ENCODE peak calls at places on chromosome 5, in six cellular contexts. Y is Peyer's patch, R is K562, J is ascending aorta, B is suprapubic skin, H is thyroid gland. U is an unnamed sample.

GRCh38 chr5:75337366-75338021 is 474 bp downstream of the HMGCR start:
- DNase-seq in Y (no peak), R (peak; percentile 48), J (peak; percentile 67), B (peak; percentile 82), H (peak; percentile 22), U (peak; percentile 59)

GRCh38 chr5:31197183-31197582 is 3.7 kb downstream of the CDH6 start:
- DNase-seq in Y (no peak), R (no peak), J (no peak), B (no peak), H (no peak), U (no peak)

GRCh38 chr5:117414926-117415325 is 840.3 kb upstream of the SEMA6A start:
- DNase-seq in Y (no peak), R (no peak), J (no peak), B (no peak), H (no peak), U (no peak)

GRCh38 chr5:87885727-87886126 is 382.9 kb downstream of the TMEM161B start:
- DNase-seq in Y (no peak), R (no peak), J (no peak), B (no peak), H (no peak), U (no peak)

GRCh38 chr5:23507278-23507685 is at the start of gene PRDM9:
- DNase-seq in Y (no peak), R (peak; percentile 19), J (no peak), B (no peak), H (peak; percentile 56), U (no peak)

GRCh38 chr5:146890733-146891440 is 12.3 kb upstream of the PPP2R2B start:
- DNase-seq in Y (no peak), R (no peak), J (no peak), B (no peak), H (no peak), U (no peak)

GRCh38 chr5:6780802-6781391 is 67.7 kb downstream of the TENT4A start:
- DNase-seq in Y (no peak), R (peak; percentile 77), J (no peak), B (no peak), H (peak; percentile 22), U (peak; percentile 76)

GRCh38 chr5:35626108-35626507 is 8.4 kb downstream of the SPEF2 start:
- DNase-seq in Y (no peak), R (no peak), J (no peak), B (no peak), H (no peak), U (no peak)

GRCh38 chr5:31620071-31620470 is 18.9 kb upstream of the PDZD2 start:
- DNase-seq in Y (no peak), R (no peak), J (no peak), B (no peak), H (no peak), U (no peak)

GRCh38 chr5:111353035-111353434 is 128.9 kb downstream of the CAMK4 start:
- DNase-seq in Y (no peak), R (no peak), J (no peak), B (no peak), H (no peak), U (no peak)

GRCh38 chr5:55900068-55900467 is 48.9 kb downstream of the IL31RA start:
- DNase-seq in Y (no peak), R (no peak), J (no peak), B (no peak), H (no peak), U (no peak)

GRCh38 chr5:18305288-18305899 is 671.1 kb downstream of the TAF11L14 start:
- DNase-seq in Y (no peak), R (peak; percentile 11), J (no peak), B (no peak), H (peak; percentile 4), U (peak; percentile 65)

GRCh38 chr5:62720036-62720441 is 141.4 kb downstream of the LRRC70 start:
- DNase-seq in Y (no peak), R (peak; percentile 45), J (no peak), B (no peak), H (peak; percentile 57), U (peak; percentile 72)

GRCh38 chr5:127930311-127930710 is 153.3 kb upstream of the SLC12A2 start:
- DNase-seq in Y (no peak), R (no peak), J (no peak), B (no peak), H (no peak), U (no peak)

GRCh38 chr5:178201221-178201926 is 3.0 kb upstream of the HNRNPAB start:
- DNase-seq in Y (no peak), R (no peak), J (peak; percentile 48), B (peak; percentile 42), H (no peak), U (no peak)

GRCh38 chr5:150562832-150563231 is 54.9 kb downstream of the NDST1 start:
- DNase-seq in Y (no peak), R (peak; percentile 57), J (no peak), B (no peak), H (peak; percentile 30), U (peak; percentile 71)

GRCh38 chr5:10552183-10553143 is 11.4 kb upstream of the ANKRD33B start:
- DNase-seq in Y (no peak), R (no peak), J (peak; percentile 64), B (peak; percentile 50), H (no peak), U (no peak)

GRCh38 chr5:160278356-160278755 is 34.0 kb downstream of the CCNJL start:
- DNase-seq in Y (no peak), R (no peak), J (no peak), B (no peak), H (no peak), U (no peak)

GRCh38 chr5:154285661-154286408 is 95.3 kb downstream of the GALNT10 start:
- DNase-seq in Y (no peak), R (no peak), J (no peak), B (no peak), H (no peak), U (no peak)

GRCh38 chr5:168472329-168472728 is 13.9 kb upstream of the RARS1 start:
- DNase-seq in Y (no peak), R (peak; percentile 23), J (no peak), B (no peak), H (no peak), U (no peak)

GRCh38 chr5:140018920-140019644 is 24.0 kb downstream of the NRG2 start:
- DNase-seq in Y (no peak), R (no peak), J (no peak), B (no peak), H (no peak), U (no peak)

GRCh38 chr5:51382759-51383493 is at the start of gene ISL1:
- DNase-seq in Y (no peak), R (peak; percentile 45), J (no peak), B (no peak), H (peak; percentile 67), U (no peak)

GRCh38 chr5:81896764-81897163 is 75.1 kb upstream of the ATG10 start:
- DNase-seq in Y (no peak), R (no peak), J (no peak), B (no peak), H (no peak), U (no peak)

GRCh38 chr5:134526483-134527155 is 1.1 kb downstream of the JADE2 start:
- DNase-seq in Y (peak; percentile 79), R (peak; percentile 87), J (peak; percentile 90), B (peak; percentile 90), H (peak; percentile 81), U (peak; percentile 91)

DNA sequence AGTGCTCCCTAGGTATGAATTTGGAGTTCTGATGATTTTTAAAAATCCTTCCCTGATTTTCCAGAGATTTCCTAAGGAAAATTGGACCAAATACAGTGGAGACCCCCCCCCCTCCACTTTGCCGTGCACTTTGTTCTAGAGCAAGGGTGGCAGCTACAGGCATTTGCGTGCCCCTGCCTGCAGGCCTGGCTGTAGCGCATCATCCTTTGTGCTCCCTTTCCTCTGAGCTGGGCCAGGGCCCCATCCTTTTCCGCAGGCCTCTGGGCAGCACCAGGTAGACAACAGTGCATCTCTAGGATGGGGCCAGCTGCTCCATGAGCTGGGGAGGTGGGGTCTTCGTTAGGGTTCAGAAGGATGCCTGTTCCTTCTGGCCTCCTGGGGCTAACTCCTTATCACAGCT is 39.6 kb downstream of the TRIO start:
- DNase-seq in Y (no peak), R (no peak), J (no peak), B (no peak), H (no peak), U (no peak)
- H3K4me1 ChIP-seq in Y (no peaks in the 10 kb centered on the region), R (no peaks in the 10 kb centered on the region), J (peaks cover 77% of the 10 kb centered on the region), B (peaks cover 67% of the 10 kb centered on the region), H (peaks cover 54% of the 10 kb centered on the region), U (no peaks in the 10 kb centered on the region)

GRCh38 chr5:43313035-43313853 is at the start of gene HMGCS1:
- DNase-seq in Y (peak; percentile 96), R (peak; percentile 99), J (peak; percentile 100), B (peak; percentile 99), H (peak; percentile 99), U (peak; percentile 100)

GRCh38 chr5:43312699-43313034 is 545 bp downstream of the HMGCS1 start:
- DNase-seq in Y (peak; percentile 65), R (no peak), J (no peak), B (no peak), H (no peak), U (peak; percentile 83)

GRCh38 chr5:43315262-43315661 is 2.0 kb upstream of the HMGCS1 start:
- DNase-seq in Y (no peak), R (no peak), J (no peak), B (no peak), H (no peak), U (no peak)

GRCh38 chr5:43314724-43315123 is 1.5 kb upstream of the HMGCS1 start:
- DNase-seq in Y (no peak), R (no peak), J (no peak), B (no peak), H (no peak), U (no peak)

GRCh38 chr5:43313854-43314457 is 744 bp upstream of the HMGCS1 start:
- DNase-seq in Y (no peak), R (peak; percentile 39), J (no peak), B (no peak), H (peak; percentile 7), U (no peak)
- H3K4me1 ChIP-seq in Y (no peaks in the 10 kb centered on the region), R (peaks cover 25% of the 10 kb centered on the region), J (peaks cover 6% of the 10 kb centered on the region), B (peaks cover 43% of the 10 kb centered on the region), H (peaks cover 23% of the 10 kb centered on the region), U (peaks cover 45% of the 10 kb centered on the region)

DNA sequence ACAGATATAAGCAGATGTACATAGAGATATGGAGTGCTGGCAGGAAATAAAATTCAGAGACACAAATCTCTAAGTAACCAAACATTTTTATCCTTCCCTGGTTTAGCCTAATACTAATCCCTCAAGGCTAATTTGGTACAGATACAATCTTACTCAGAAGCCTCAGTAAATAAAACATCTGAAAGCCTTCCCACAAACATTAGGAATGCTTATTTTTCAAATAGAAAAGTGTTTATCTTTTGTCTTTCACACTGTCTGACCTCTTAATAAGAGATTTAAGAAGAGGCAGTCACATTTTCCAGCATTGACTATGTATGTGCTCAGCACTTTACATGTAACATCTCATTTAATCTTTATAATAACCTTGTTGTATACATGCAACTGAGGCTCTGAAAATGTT is 399.4 kb downstream of the ARRDC3 start:
- DNase-seq in Y (no peak), R (no peak), J (no peak), B (no peak), H (no peak), U (no peak)
- H3K4me1 ChIP-seq in Y (no peaks in the 10 kb centered on the region), R (peaks cover 10% of the 10 kb centered on the region), J (no peaks in the 10 kb centered on the region), B (peaks cover 4% of the 10 kb centered on the region), H (peaks cover 15% of the 10 kb centered on the region), U (no peaks in the 10 kb centered on the region)

GRCh38 chr5:14351845-14352712 is 208.9 kb downstream of the TRIO start:
- DNase-seq in Y (peak; percentile 50), R (peak; percentile 74), J (peak; percentile 72), B (no peak), H (peak; percentile 66), U (peak; percentile 86)
- H3K4me1 ChIP-seq in Y (no peaks in the 10 kb centered on the region), R (no peaks in the 10 kb centered on the region), J (no peaks in the 10 kb centered on the region), B (peaks cover 1% of the 10 kb centered on the region), H (no peaks in the 10 kb centered on the region), U (no peaks in the 10 kb centered on the region)

GRCh38 chr5:148386041-148386440 is 2.3 kb downstream of the FBXO38 start:
- DNase-seq in Y (no peak), R (no peak), J (no peak), B (no peak), H (no peak), U (no peak)
- H3K4me1 ChIP-seq in Y (peaks cover 5% of the 10 kb centered on the region), R (peaks cover 20% of the 10 kb centered on the region), J (peaks cover 26% of the 10 kb centered on the region), B (peaks cover 31% of the 10 kb centered on the region), H (peaks cover 17% of the 10 kb centered on the region), U (peaks cover 37% of the 10 kb centered on the region)